ENCODE peak calls at places on chromosomes 2 and 18, in five cellular contexts. M is H1, B is NT2/D1, A is HepG2, F is GM12878. C is an unnamed sample.

GRCh38 chr2:139122711-139123158 is 342.5 kb upstream of the NXPH2 start:
- DNase-seq in M (peak), B (peak), A (no peak), F (no peak), C (no peak)

GRCh38 chr2:196123679-196124373 is 47.6 kb downstream of the STK17B start:
- DNase-seq in M (no peak), B (no peak), A (no peak), F (no peak), C (no peak)

GRCh38 chr2:28035816-28036215 is 145.3 kb downstream of the BABAM2 start:
- DNase-seq in M (no peak), B (no peak), A (no peak), F (no peak), C (no peak)

GRCh38 chr2:24122356-24123211 is 550 bp downstream of the PFN4 start:
- DNase-seq in M (no peak), B (peak), A (no peak), F (no peak), C (no peak)

GRCh38 chr18:13493071-13493470 is 233.3 kb downstream of the FAM210A start:
- DNase-seq in M (no peak), B (no peak), A (no peak), F (no peak), C (no peak)

GRCh38 chr2:237483018-237483731 is 3.9 kb upstream of the MLPH start:
- DNase-seq in M (no peak), B (no peak), A (no peak), F (no peak), C (no peak)

GRCh38 chr18:48535956-48536355 is 2.9 kb upstream of the CTIF start:
- DNase-seq in M (no peak), B (no peak), A (no peak), F (no peak), C (no peak)

GRCh38 chr2:211473116-211473515 is 916.7 kb downstream of the CPS1 start:
- DNase-seq in M (no peak), B (no peak), A (no peak), F (no peak), C (no peak)

GRCh38 chr2:232919151-232919550 is 49.1 kb downstream of the SNORC start:
- DNase-seq in M (no peak), B (no peak), A (no peak), F (no peak), C (no peak)

GRCh38 chr2:81650048-81650971 is 1345.8 kb upstream of the LRRTM1 start:
- DNase-seq in M (no peak), B (no peak), A (no peak), F (no peak), C (no peak)

GRCh38 chr2:206981739-206982336 is 42.5 kb downstream of the CPO start:
- DNase-seq in M (peak), B (peak), A (no peak), F (no peak), C (peak)

DNA sequence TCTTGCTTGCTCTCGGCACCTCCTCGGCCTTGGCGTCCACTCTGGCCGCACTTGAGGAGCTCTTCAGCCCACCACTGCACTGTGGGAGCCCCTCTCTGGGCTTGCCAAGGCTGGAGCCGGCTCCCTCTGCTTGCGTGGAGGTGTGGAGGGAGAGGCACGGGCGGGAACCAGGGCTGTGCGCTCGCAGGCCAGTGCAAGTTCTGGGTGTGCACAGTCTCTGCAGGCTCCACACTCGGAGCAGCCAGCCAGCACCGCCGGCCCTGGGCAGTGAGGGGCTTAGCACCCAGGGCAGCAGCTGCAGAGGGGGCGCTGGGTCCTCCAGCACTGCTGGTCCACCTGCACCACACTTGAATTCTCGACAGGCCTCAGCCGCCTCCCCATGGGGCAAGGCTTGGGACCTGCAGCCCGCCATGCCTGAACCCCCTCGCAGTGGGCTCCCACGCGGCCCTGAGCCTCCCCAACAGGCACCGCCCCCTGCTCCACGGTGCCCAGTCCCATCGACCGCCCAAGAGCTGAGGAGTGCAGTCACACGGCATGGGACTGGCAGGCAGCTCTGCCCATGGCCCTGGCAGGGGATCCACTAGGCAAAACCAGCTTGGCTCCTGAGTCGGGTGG is 411.2 kb upstream of the CHAC2 start:
- DNase-seq in M (no peak), B (no peak), A (no peak), F (no peak), C (no peak)
- TF ChIP-seq SUZ12 in M (no peak), B (no peak), A (no peak), F (no peak), C (no peak)

GRCh38 chr2:151043484-151043883 is 218.2 kb downstream of the RBM43 start:
- DNase-seq in M (no peak), B (no peak), A (no peak), F (no peak), C (peak)

GRCh38 chr2:151042938-151043337 is 218.7 kb downstream of the RBM43 start:
- DNase-seq in M (no peak), B (no peak), A (no peak), F (no peak), C (no peak)

DNA sequence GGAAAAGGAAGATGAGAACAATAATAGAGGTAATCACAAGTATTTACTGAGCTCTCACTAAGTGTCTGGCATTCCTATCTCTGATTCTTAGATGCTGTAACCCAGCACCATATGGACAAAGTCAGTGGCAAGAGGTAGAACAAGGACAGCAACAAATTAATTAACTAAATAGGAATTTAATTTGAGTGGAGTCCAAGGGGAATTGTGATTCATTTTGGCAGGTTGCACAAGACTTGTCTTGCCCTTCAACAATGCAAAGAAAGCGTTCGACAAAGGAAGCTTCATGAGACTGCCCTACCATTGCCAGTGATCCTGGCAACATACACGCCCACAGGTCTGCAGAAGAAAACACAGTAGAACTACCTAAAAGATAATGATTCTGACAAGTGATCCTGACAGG is 221.6 kb downstream of the RBM43 start:
- DNase-seq in M (no peak), B (no peak), A (no peak), F (no peak), C (no peak)
- TF ChIP-seq SUZ12 in M (no peak), B (no peak), A (no peak), F (no peak), C (no peak)

GRCh38 chr2:205733648-205734047 is 51.3 kb downstream of the NRP2 start:
- DNase-seq in M (no peak), B (no peak), A (no peak), F (no peak), C (no peak)
- TF ChIP-seq SUZ12 in M (no peak), B (no peak), A (no peak), F (no peak), C (no peak)

DNA sequence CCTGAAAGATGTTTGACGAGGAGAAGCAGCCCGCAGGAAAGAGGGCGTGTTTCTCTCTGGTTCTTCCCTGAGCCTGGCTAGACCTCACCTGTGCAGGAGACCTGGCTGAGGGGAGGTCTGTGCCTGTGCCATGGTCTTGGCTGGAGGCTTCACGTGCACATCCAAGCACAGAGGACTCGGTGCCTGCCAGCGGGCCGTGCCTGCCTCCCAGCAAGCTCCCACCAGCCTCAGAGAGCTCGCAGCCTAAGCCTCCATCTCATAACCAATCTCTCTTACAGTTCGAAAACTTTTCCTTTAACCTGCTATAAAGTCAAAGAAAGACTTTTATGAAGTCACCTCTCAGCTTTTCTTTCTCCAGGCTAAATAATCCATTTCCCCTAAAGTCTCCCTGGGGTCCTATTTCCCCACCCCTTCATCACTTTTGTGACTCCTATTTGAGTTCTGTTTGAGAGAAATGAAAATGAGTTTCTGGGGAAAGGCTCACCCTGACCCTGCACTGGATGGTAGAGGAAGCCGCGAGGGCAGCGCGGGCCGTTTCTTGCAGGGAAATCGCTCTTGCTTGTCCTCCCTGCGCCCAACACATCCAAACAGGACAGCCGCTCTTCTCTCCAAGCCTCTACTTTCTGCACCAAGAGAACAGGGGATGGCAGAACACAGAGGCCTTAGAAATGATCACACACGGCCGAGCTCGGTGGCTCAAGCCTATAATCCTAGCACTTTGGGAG is 521.0 kb downstream of the SOX11 start:
- DNase-seq in M (no peak), B (no peak), A (no peak), F (no peak), C (no peak)
- TF ChIP-seq SUZ12 in M (no peak), B (no peak), A (no peak), F (no peak), C (no peak)

DNA sequence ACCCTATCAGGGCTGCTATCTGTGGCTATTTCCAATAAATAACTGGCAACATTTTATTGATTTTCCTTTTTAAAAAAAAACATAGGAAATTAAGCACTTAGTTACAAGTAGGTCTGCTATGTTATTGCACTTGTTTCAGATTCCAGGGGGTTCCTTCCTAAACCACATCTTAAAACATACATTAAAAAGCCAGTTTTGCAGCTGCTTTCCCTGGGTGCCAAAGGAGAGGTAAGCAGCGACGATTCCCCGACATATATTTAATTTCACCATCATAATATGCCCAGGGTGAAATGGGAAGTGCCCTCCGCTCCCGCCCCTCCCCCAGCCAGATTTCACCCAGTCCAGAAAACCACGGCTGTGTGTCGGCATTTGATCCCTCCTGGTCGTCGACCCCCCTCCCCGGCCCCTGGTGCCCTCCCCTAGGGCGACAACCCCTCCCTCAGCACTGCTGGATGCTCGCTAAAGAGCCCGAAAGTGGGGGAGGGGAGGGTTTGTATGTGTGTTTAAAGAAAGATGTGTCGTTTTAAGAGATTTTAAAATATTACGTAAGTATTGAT is 3.1 kb upstream of the BCL11A start:
- DNase-seq in M (no peak), B (no peak), A (no peak), F (no peak), C (no peak)
- TF ChIP-seq SUZ12 in M (peak), B (no peak), A (no peak), F (no peak), C (no peak)

GRCh38 chr2:174888646-174889271 is 116.4 kb downstream of the CHN1 start:
- DNase-seq in M (no peak), B (no peak), A (no peak), F (no peak), C (no peak)

GRCh38 chr2:174888136-174888535 is 117.0 kb downstream of the CHN1 start:
- DNase-seq in M (no peak), B (no peak), A (no peak), F (no peak), C (no peak)

GRCh38 chr2:174893018-174893417 is 112.2 kb downstream of the CHN1 start:
- DNase-seq in M (no peak), B (no peak), A (no peak), F (no peak), C (no peak)

GRCh38 chr2:174892546-174892945 is 112.6 kb downstream of the CHN1 start:
- DNase-seq in M (no peak), B (no peak), A (no peak), F (no peak), C (no peak)
- TF ChIP-seq SUZ12 in M (no peak), B (no peak), A (no peak), F (no peak), C (no peak)

DNA sequence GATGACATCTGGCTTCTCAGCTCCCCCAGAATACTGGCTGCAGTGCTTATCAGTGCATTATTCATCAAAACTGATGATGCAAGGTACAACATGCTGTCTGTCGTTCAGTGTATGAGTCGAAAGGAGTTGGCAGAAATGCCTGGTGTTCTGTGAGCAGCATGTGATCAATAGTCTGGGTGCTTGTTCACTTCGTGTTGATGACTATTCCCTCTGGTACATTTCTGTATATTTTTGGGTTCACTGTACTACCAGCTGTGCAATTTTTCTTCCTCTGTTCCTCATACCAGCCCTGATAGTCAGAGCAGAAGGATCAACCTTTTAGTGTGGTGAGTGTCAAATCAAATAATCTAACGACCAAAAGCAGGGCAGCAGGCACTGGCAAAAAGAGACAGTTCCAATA is 59.0 kb upstream of the KLHL14 start:
- DNase-seq in M (no peak), B (no peak), A (no peak), F (no peak), C (no peak)
- TF ChIP-seq SUZ12 in M (no peak), B (no peak), A (no peak), F (no peak), C (no peak)

GRCh38 chr2:120899799-120900198 is 164.1 kb downstream of the GLI2 start:
- DNase-seq in M (no peak), B (no peak), A (no peak), F (no peak), C (no peak)

GRCh38 chr2:120898961-120899360 is 163.3 kb downstream of the GLI2 start:
- DNase-seq in M (no peak), B (no peak), A (no peak), F (no peak), C (no peak)

GRCh38 chr2:120902532-120903088 is 166.9 kb downstream of the GLI2 start:
- DNase-seq in M (no peak), B (no peak), A (no peak), F (no peak), C (no peak)

GRCh38 chr2:120899373-120899772 is 163.7 kb downstream of the GLI2 start:
- DNase-seq in M (no peak), B (no peak), A (no peak), F (no peak), C (no peak)

DNA sequence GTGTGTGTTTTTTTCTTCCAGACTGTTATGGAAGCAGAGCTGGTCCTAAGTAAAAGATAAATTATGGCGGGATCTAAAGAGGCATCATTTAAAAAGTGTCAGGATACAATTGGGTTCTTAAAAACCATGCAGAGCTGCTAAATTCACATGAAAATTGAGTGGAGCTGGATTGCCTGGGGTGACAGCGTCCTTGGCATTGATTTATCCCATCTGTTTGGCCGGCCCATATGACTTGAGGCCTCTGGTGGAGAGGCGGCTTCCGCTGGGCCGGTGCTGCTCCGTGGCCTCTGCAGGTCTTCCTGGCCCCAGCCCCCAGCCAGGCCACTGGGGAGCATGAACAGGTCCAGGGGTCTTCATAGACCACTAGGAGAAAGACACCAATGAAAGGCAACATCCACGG is 165.5 kb downstream of the GLI2 start:
- DNase-seq in M (no peak), B (no peak), A (no peak), F (no peak), C (no peak)
- TF ChIP-seq SUZ12 in M (no peak), B (no peak), A (no peak), F (no peak), C (no peak)

GRCh38 chr2:84716564-84716963 is 164.3 kb downstream of the TRABD2A start:
- DNase-seq in M (no peak), B (no peak), A (no peak), F (no peak), C (no peak)
- TF ChIP-seq SUZ12 in M (no peak), B (no peak), A (no peak), F (no peak), C (no peak)

GRCh38 chr2:54757496-54757895 is 34.0 kb downstream of the EML6 start:
- DNase-seq in M (no peak), B (peak), A (no peak), F (no peak), C (no peak)
- TF ChIP-seq SUZ12 in M (no peak), B (no peak), A (no peak), F (no peak), C (no peak)

C was measured in HEK293T.